ENCODE peak calls at places on chromosome 16, in seven cellular contexts. L, E, D, V, J, B and M are unnamed samples.

GRCh38 chr16:2034695-2035430 is 8.2 kb downstream of the NHERF2 start:
- DNase-seq in L (no peak), E (no peak), D (no peak), V (no peak), J (no peak), B (no peak), M (no peak)

GRCh38 chr16:49441366-49441780 is 67.8 kb downstream of the C16orf78 start:
- DNase-seq in L (no peak), E (no peak), D (no peak), V (no peak), J (peak), B (no peak), M (no peak)

GRCh38 chr16:30049871-30050270 is 15.7 kb upstream of the ALDOA start:
- DNase-seq in L (no peak), E (no peak), D (peak), V (no peak), J (no peak), B (no peak), M (no peak)

GRCh38 chr16:31471875-31472558 is at the start of gene TGFB1I1:
- DNase-seq in L (no peak), E (no peak), D (no peak), V (peak), J (no peak), B (peak), M (no peak)

GRCh38 chr16:72172105-72173034 is at the start of gene PMFBP1:
- DNase-seq in L (peak), E (no peak), D (no peak), V (peak), J (peak), B (peak), M (no peak)

GRCh38 chr16:89907055-89907814 is 11.4 kb upstream of the MC1R start:
- DNase-seq in L (no peak), E (no peak), D (no peak), V (no peak), J (no peak), B (no peak), M (no peak)

GRCh38 chr16:47970291-47970931 is 185.4 kb downstream of the ABCC12 start:
- DNase-seq in L (peak), E (no peak), D (no peak), V (peak), J (no peak), B (peak), M (peak)

GRCh38 chr16:8963010-8963824 is 489 bp downstream of the USP7 start:
- DNase-seq in L (no peak), E (no peak), D (no peak), V (no peak), J (peak), B (peak), M (no peak)

GRCh38 chr16:54687043-54687655 is 243.5 kb upstream of the IRX5 start:
- DNase-seq in L (no peak), E (no peak), D (no peak), V (no peak), J (no peak), B (no peak), M (no peak)

GRCh38 chr16:87836844-87837581 is 32.3 kb downstream of the SLC7A5 start:
- DNase-seq in L (no peak), E (no peak), D (no peak), V (no peak), J (no peak), B (no peak), M (no peak)

GRCh38 chr16:5604770-5605169 is 507.2 kb upstream of the EEF2KMT start:
- DNase-seq in L (no peak), E (no peak), D (no peak), V (no peak), J (no peak), B (peak), M (no peak)

GRCh38 chr16:625402-626173 is 5.2 kb upstream of the WFIKKN1 start:
- DNase-seq in L (no peak), E (no peak), D (no peak), V (no peak), J (no peak), B (no peak), M (no peak)

GRCh38 chr16:4371481-4372314 is at the start of gene VASN:
- DNase-seq in L (peak), E (peak), D (peak), V (peak), J (peak), B (peak), M (no peak)

GRCh38 chr16:6066601-6067000 is 969.0 kb upstream of the EEF2KMT start:
- DNase-seq in L (no peak), E (no peak), D (no peak), V (no peak), J (no peak), B (no peak), M (no peak)

GRCh38 chr16:87895641-87896141 is 26.4 kb upstream of the SLC7A5 start:
- DNase-seq in L (no peak), E (peak), D (peak), V (no peak), J (peak), B (no peak), M (no peak)

GRCh38 chr16:88962478-88963152 is 14.4 kb downstream of the CBFA2T3 start:
- DNase-seq in L (no peak), E (no peak), D (no peak), V (no peak), J (no peak), B (no peak), M (no peak)

GRCh38 chr16:49018259-49018931 is 263.2 kb downstream of the CBLN1 start:
- DNase-seq in L (no peak), E (no peak), D (no peak), V (no peak), J (no peak), B (no peak), M (no peak)

GRCh38 chr16:15672514-15673167 is 22.6 kb downstream of the NDE1 start:
- DNase-seq in L (peak), E (no peak), D (peak), V (peak), J (peak), B (peak), M (peak)

GRCh38 chr16:2447920-2448583 is 11.9 kb upstream of the TEDC2 start:
- DNase-seq in L (peak), E (no peak), D (no peak), V (no peak), J (no peak), B (no peak), M (no peak)

GRCh38 chr16:85878875-85879274 is 20.1 kb upstream of the IRF8 start:
- DNase-seq in L (peak), E (no peak), D (no peak), V (peak), J (no peak), B (peak), M (no peak)